ENCODE peak calls at places on chromosome 1, in six cellular contexts. F, P, X, J, S and E are unnamed samples. For H3K4me1, the result is how much of the 10 kb centered on the place peaks cover.

GRCh38 chr1:18328803-18329202 is 151.9 kb upstream of the KLHDC7A start:
- DNase-seq in F (no peak), S (no peak), P (no peak), J (no peak), X (no peak), E (no peak)

GRCh38 chr1:15170071-15170470 is 16.5 kb downstream of the TMEM51 start:
- DNase-seq in P (no peak), F (no peak), J (no peak), S (no peak), X (no peak), E (no peak)

GRCh38 chr1:115545791-115546733 is 95.7 kb upstream of the VANGL1 start:
- DNase-seq in P (no peak), J (peak), S (peak), F (peak), X (peak), E (peak)

GRCh38 chr1:44707959-44708831 is 22.8 kb downstream of the RNU5D-1 start:
- DNase-seq in J (no peak), P (no peak), S (no peak), F (no peak), X (peak), E (no peak)

GRCh38 chr1:6331543-6332246 is 61.9 kb downstream of the ACOT7 start:
- DNase-seq in P (no peak), F (peak), X (no peak), S (no peak), J (no peak), E (no peak)

GRCh38 chr1:82091729-82092128 is 291.0 kb downstream of the ADGRL2 start:
- DNase-seq in S (no peak), F (no peak), J (no peak), P (no peak), X (no peak), E (no peak)

GRCh38 chr1:155078496-155079209 is at the start of gene EFNA3:
- DNase-seq in X (peak), F (peak), S (peak), P (peak), J (peak), E (no peak)

GRCh38 chr1:1550591-1551432 is 10.4 kb upstream of the TMEM240 start:
- DNase-seq in P (no peak), J (no peak), X (no peak), S (no peak), F (no peak), E (no peak)

GRCh38 chr1:78005347-78005722 is 596 bp downstream of the DNAJB4 start:
- DNase-seq in P (no peak), S (no peak), J (no peak), F (no peak), X (no peak), E (no peak)

GRCh38 chr1:152870831-152871730 is 7.0 kb upstream of the SMCP start:
- DNase-seq in F (no peak), J (no peak), P (no peak), S (no peak), X (peak), E (no peak)

GRCh38 chr1:234000557-234001081 is 96.1 kb downstream of the SLC35F3 start:
- DNase-seq in P (no peak), F (no peak), X (no peak), S (no peak), J (no peak), E (no peak)

GRCh38 chr1:84995484-84996334 is 1.2 kb downstream of the MCOLN2 start:
- DNase-seq in X (no peak), P (no peak), F (no peak), J (no peak), S (no peak), E (no peak)

GRCh38 chr1:158180741-158181576 is at the start of gene CD1D:
- DNase-seq in J (no peak), X (no peak), P (peak), F (peak), S (no peak), E (peak)

GRCh38 chr1:38919075-38919474 is 22.6 kb downstream of the RHBDL2 start:
- DNase-seq in S (no peak), J (no peak), F (no peak), P (no peak), X (no peak), E (no peak)

GRCh38 chr1:245099401-245099800 is 55.4 kb upstream of the KIF26B start:
- DNase-seq in X (no peak), J (no peak), S (no peak), F (no peak), P (no peak), E (no peak)

DNA sequence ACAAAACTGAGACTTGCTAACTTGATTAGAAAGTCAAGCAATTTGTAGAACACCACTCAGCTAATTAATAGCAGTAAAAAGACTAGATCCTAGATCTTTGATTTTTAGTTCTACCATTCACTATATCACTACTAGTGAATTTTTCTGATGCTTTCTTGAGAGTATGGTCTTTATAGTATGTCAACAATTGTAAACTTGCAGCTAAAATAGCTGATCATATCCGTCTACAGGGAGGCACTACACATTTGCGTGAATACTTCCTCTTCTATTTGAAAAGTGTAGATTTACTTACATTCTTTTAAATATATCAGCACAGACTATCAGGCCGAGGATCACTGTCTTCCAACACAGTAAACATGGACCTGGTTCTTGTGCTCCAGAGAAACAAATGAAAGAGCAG is 18.6 kb upstream of the PTPRC start:
- DNase-seq in J (no peak), P (no peak), F (no peak), S (no peak), X (no peak), E (no peak)
- H3K4me1 ChIP-seq in J (under half), P (under half), F (under half), S (under half), X (under half), E (under half)

GRCh38 chr1:8506995-8507615 is 189.2 kb downstream of the SLC45A1 start:
- DNase-seq in J (no peak), F (no peak), X (no peak), P (no peak), S (no peak), E (no peak)
- TF ChIP-seq CTCF in J (no peak), F (no peak), X (no peak), P (no peak), S (no peak), E (no peak)

GRCh38 chr1:48756704-48757316 is 19.9 kb downstream of the BEND5 start:
- DNase-seq in X (no peak), S (no peak), J (no peak), P (no peak), F (no peak), E (no peak)
- H3K27ac ChIP-seq in X (no peak), S (no peak), J (no peak), P (no peak), F (no peak), E (no peak)

GRCh38 chr1:56248138-56248537 is 331.2 kb downstream of the PLPP3 start:
- DNase-seq in P (no peak), S (no peak), X (no peak), F (no peak), J (no peak), E (no peak)

GRCh38 chr1:56250809-56251208 is 328.6 kb downstream of the PLPP3 start:
- DNase-seq in S (no peak), X (no peak), P (no peak), F (no peak), J (no peak), E (no peak)

DNA sequence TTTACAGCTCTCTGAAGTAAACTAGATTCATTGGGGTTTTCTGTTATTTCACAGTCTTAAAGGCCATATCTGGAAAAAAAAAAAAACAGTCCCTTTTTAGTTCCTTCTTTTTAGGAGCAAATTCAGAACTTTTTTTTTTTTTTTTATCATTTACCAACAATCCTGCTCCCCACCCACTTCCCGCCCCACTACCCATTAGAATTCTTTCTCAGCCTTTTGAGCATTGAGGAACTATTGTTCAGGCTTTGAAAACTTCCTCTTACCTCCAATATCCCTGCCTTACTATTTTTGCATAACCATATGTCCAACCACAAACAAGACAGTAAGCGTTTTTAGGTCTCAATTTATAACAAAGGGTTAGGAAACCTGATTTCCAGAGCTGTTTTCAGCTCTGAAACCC is 330.1 kb downstream of the PLPP3 start:
- DNase-seq in P (no peak), X (no peak), F (no peak), S (no peak), J (no peak), E (no peak)
- H3K4me1 ChIP-seq in P (under half), X (under half), F (under half), S (under half), J (under half), E (under half)

GRCh38 chr1:89836252-89836996 is 15.6 kb downstream of the LRRC8D start:
- DNase-seq in S (no peak), F (no peak), J (no peak), P (no peak), X (no peak), E (no peak)

GRCh38 chr1:89831462-89832113 is 10.8 kb downstream of the LRRC8D start:
- DNase-seq in S (no peak), J (no peak), F (no peak), P (no peak), X (no peak), E (no peak)

GRCh38 chr1:89833183-89834077 is 12.6 kb downstream of the LRRC8D start:
- DNase-seq in P (no peak), J (no peak), X (no peak), F (no peak), S (no peak), E (no peak)

GRCh38 chr1:89832481-89833127 is 11.8 kb downstream of the LRRC8D start:
- DNase-seq in S (no peak), X (no peak), F (no peak), J (no peak), P (no peak), E (no peak)

GRCh38 chr1:89834078-89834704 is 13.4 kb downstream of the LRRC8D start:
- DNase-seq in S (no peak), F (no peak), P (no peak), X (no peak), J (no peak), E (no peak)
- TF ChIP-seq CTCF in S (no peak), F (no peak), P (no peak), X (no peak), J (no peak), E (no peak)

GRCh38 chr1:8540266-8540926 is 222.5 kb downstream of the SLC45A1 start:
- DNase-seq in X (peak), P (no peak), F (no peak), J (no peak), S (no peak), E (peak)
- H3K27ac ChIP-seq in X (no peak), P (no peak), F (peak), J (peak), S (peak), E (peak)

DNA sequence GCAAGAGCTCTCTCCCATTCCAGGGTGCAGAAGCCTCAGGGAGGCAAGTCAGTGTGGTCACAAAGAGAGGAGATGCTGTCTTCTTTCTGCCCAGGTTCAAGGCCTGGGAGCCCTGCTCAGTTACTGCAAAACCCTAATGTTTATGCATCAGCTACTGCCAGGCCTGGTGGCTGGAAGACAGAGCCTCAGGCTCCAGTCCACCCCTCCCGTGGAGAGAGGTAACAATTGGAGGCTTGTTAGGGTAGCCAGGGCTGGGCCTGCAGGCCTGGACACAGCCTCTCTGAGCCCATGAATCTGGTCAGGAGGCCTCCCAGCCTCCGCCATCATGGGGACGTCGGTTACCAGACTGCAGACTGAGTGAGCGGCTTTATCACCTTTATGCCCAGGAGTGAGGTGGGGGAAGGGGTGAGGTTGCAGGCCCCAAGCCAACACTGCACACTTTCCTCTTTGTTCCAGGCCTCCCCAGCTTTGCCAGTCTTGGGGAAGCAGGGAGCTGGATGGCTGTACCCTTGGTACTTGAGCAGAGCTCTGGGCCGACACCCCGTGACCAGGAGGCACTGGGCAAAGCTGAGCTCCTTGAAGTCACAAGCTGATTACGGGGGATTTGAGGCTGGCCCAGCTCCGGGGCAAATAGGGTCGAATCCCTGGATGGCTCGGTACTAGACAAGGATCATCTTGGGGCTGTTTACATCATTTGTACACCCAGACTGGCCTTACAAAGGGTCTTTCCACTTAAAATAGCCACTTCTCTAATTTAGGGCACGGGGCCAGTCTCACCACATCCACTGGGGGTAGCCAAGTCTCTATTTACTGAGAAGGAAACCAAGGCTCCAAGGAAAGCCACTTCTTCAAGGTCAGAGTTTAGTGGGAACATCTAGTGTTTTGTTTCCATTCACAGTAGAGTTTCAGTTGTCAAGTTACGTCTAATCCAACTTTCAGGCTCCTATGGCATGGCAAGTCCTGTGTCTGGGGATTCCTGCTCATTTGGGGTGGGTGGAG is 5.2 kb downstream of the SLC2A1 start:
- DNase-seq in P (no peak), S (no peak), X (no peak), F (no peak), J (no peak), E (no peak)
- H3K4me1 ChIP-seq in P (under half), S (half or more), X (half or more), F (under half), J (under half), E (half or more)

GRCh38 chr1:205066221-205066818 is 17.9 kb downstream of the TMEM81 start:
- DNase-seq in J (no peak), X (no peak), S (peak), F (no peak), P (no peak), E (no peak)
- TF ChIP-seq CTCF in J (no peak), X (peak), S (no peak), F (no peak), P (no peak), E (peak)